ENCODE peak calls at places on chromosomes 4 and X, in four cellular contexts. J is psoas muscle; I is immature natural killer cell; D is activated CD4-positive, alpha-beta T cell treated with anti-CD3 and anti-CD28 coated beads for 36 hours. P is an unnamed sample.

GRCh38 chr4:98377626-98378025 is 116.4 kb downstream of the RAP1GDS1 start:
- DNase-seq in D (no peak), J (no peak), I (no peak), P (no peak)

GRCh38 chrX:67614006-67614405 is 70.2 kb downstream of the AR start:
- DNase-seq in J (no peak), I (no peak), D (no peak), P (no peak)

GRCh38 chr4:13527983-13528822 is 16.1 kb downstream of the NKX3-2 start:
- DNase-seq in D (peak), J (no peak), I (peak), P (no peak)

GRCh38 chrX:15947648-15948317 is 93.2 kb upstream of the AP1S2 start:
- DNase-seq in D (no peak), J (no peak), I (no peak), P (no peak)

GRCh38 chr4:136812100-136812880 is 720.0 kb downstream of the PCDH18 start:
- DNase-seq in I (no peak), J (peak), D (no peak), P (no peak)

GRCh38 chr4:14810568-14810967 is 191.7 kb upstream of the CPEB2 start:
- DNase-seq in J (no peak), I (no peak), D (no peak), P (no peak)

GRCh38 chr4:158710814-158711213 is 12.4 kb downstream of the PPID start:
- DNase-seq in J (no peak), D (no peak), I (no peak), P (no peak)

GRCh38 chr4:166941629-166942028 is 292.7 kb downstream of the SPOCK3 start:
- DNase-seq in I (no peak), J (no peak), D (peak), P (no peak)

GRCh38 chr4:83281326-83281725 is 3.3 kb downstream of the COQ2 start:
- DNase-seq in D (no peak), I (no peak), J (no peak), P (no peak)

GRCh38 chrX:152177497-152178269 is 39.3 kb upstream of the MAGEA10 start:
- DNase-seq in I (no peak), D (no peak), J (no peak), P (no peak)

GRCh38 chr4:128512161-128512560 is 224.5 kb upstream of the PGRMC2 start:
- DNase-seq in J (no peak), I (no peak), D (no peak), P (no peak)

GRCh38 chrX:118116308-118117068 is at the start of gene KLHL13:
- DNase-seq in I (peak), J (peak), D (peak), P (peak)

GRCh38 chr4:71009091-71009490 is 15.6 kb downstream of the DCK start:
- DNase-seq in D (no peak), J (no peak), I (no peak), P (no peak)

P was measured in gastrocnemius medialis.